ENCODE peak calls at places on chromosomes 1 and 21, in seven cellular contexts. K is keratinocyte; O is thoracic aorta; G is heart right ventricle; T is PC-3; Y is adrenal gland; I is CD8-positive, alpha-beta T cell. H is an unnamed sample.

GRCh38 chr1:165763442-165763841 is 5.2 kb downstream of the TMCO1 start:
- DNase-seq in K (no peak), O (no peak), G (no peak), T (no peak), Y (no peak), I (no peak), H (no peak)

GRCh38 chr1:1085171-1085841 is 11.2 kb upstream of the RNF223 start:
- DNase-seq in K (no peak), O (no peak), G (peak), T (no peak), Y (no peak), I (no peak), H (no peak)

GRCh38 chr1:31757204-31757679 is 6.9 kb downstream of the ADGRB2 start:
- DNase-seq in K (no peak), O (no peak), G (no peak), T (no peak), Y (no peak), I (no peak), H (no peak)

GRCh38 chr1:192260076-192260475 is 56.7 kb upstream of the RGS21 start:
- DNase-seq in K (no peak), O (no peak), G (no peak), T (no peak), Y (no peak), I (no peak), H (no peak)

GRCh38 chr1:223776075-223776814 is 63.9 kb downstream of the CAPN2 start:
- DNase-seq in K (peak), O (no peak), G (no peak), T (peak), Y (no peak), I (peak), H (peak)

GRCh38 chr1:44103270-44104131 is 15.1 kb upstream of the KLF17 start:
- DNase-seq in K (no peak), O (no peak), G (no peak), T (no peak), Y (no peak), I (no peak), H (no peak)

GRCh38 chr1:24749257-24749656 is 4.0 kb downstream of the CLIC4 start:
- DNase-seq in K (no peak), O (no peak), G (no peak), T (no peak), Y (no peak), I (no peak), H (no peak)

GRCh38 chr1:240173836-240174235 is 82.2 kb downstream of the FMN2 start:
- DNase-seq in K (no peak), O (no peak), G (no peak), T (no peak), Y (no peak), I (no peak), H (no peak)

GRCh38 chr1:221711156-221711577 is 30.7 kb downstream of the DUSP10 start:
- DNase-seq in K (no peak), O (no peak), G (no peak), T (no peak), Y (no peak), I (no peak), H (no peak)

GRCh38 chr1:200258447-200259375 is 151.1 kb downstream of the ZNF281 start:
- DNase-seq in K (no peak), O (no peak), G (no peak), T (peak), Y (no peak), I (no peak), H (no peak)

GRCh38 chr1:206698011-206698410 is 13.3 kb downstream of the MAPKAPK2 start:
- DNase-seq in K (no peak), O (no peak), G (no peak), T (no peak), Y (no peak), I (no peak), H (no peak)

GRCh38 chr1:65309317-65310077 is at the start of gene DNAJC6:
- DNase-seq in K (no peak), O (peak), G (peak), T (peak), Y (peak), I (peak), H (peak)

GRCh38 chr1:51570063-51570720 is 46.7 kb upstream of the OSBPL9 start:
- DNase-seq in K (no peak), O (no peak), G (no peak), T (peak), Y (no peak), I (no peak), H (no peak)

GRCh38 chr1:59967141-59967697 is 40.6 kb upstream of the CYP2J2 start:
- DNase-seq in K (no peak), O (no peak), G (no peak), T (peak), Y (no peak), I (no peak), H (no peak)

GRCh38 chr1:30933874-30934252 is 25.3 kb upstream of the SDC3 start:
- DNase-seq in K (no peak), O (no peak), G (no peak), T (peak), Y (no peak), I (no peak), H (no peak)

GRCh38 chr1:52288286-52288685 is 77.7 kb downstream of the CC2D1B start:
- DNase-seq in K (no peak), O (no peak), G (no peak), T (peak), Y (no peak), I (no peak), H (no peak)

GRCh38 chr1:154873321-154873950 is 3.4 kb upstream of the KCNN3 start:
- DNase-seq in K (no peak), O (no peak), G (no peak), T (no peak), Y (no peak), I (no peak), H (no peak)

GRCh38 chr1:150152182-150152536 is 2.4 kb downstream of the PLEKHO1 start:
- DNase-seq in K (no peak), O (no peak), G (no peak), T (no peak), Y (no peak), I (no peak), H (no peak)

GRCh38 chr1:203985044-203985443 is 87.9 kb upstream of the SOX13 start:
- DNase-seq in K (no peak), O (no peak), G (no peak), T (no peak), Y (no peak), I (no peak), H (no peak)

GRCh38 chr1:36084502-36085115 is 715 bp downstream of the TEKT2 start:
- DNase-seq in K (no peak), O (no peak), G (no peak), T (no peak), Y (no peak), I (no peak), H (no peak)

GRCh38 chr1:19083081-19083480 is 126.6 kb upstream of the IFFO2 start:
- DNase-seq in K (no peak), O (no peak), G (no peak), T (no peak), Y (no peak), I (no peak), H (no peak)

GRCh38 chr1:192382758-192383157 is 66.0 kb downstream of the RGS21 start:
- DNase-seq in K (no peak), O (no peak), G (no peak), T (no peak), Y (no peak), I (no peak), H (no peak)

GRCh38 chr1:39153684-39154083 is 50.8 kb upstream of the MACF1 start:
- DNase-seq in K (no peak), O (no peak), G (no peak), T (no peak), Y (no peak), I (no peak), H (no peak)

GRCh38 chr1:211653329-211653728 is 22.1 kb downstream of the NEK2 start:
- DNase-seq in K (no peak), O (no peak), G (no peak), T (no peak), Y (no peak), I (no peak), H (no peak)

GRCh38 chr1:209993061-209993830 is 55.2 kb downstream of the SYT14 start:
- DNase-seq in K (no peak), O (no peak), G (no peak), T (no peak), Y (no peak), I (no peak), H (no peak)

GRCh38 chr1:236489710-236490377 is 33.9 kb upstream of the LGALS8 start:
- DNase-seq in K (no peak), O (no peak), G (peak), T (peak), Y (peak), I (no peak), H (no peak)

GRCh38 chr1:192812420-192813209 is 3.8 kb downstream of the RGS2 start:
- DNase-seq in K (no peak), O (no peak), G (no peak), T (no peak), Y (no peak), I (no peak), H (no peak)

GRCh38 chr1:47940321-47940720 is 56.9 kb downstream of the TRABD2B start:
- DNase-seq in K (no peak), O (no peak), G (no peak), T (no peak), Y (no peak), I (no peak), H (no peak)

GRCh38 chr1:932776-933602 is 9.3 kb downstream of the SAMD11 start:
- DNase-seq in K (no peak), O (no peak), G (no peak), T (peak), Y (no peak), I (no peak), H (no peak)

GRCh38 chr1:34863501-34863900 is 4.0 kb upstream of the SMIM12 start:
- DNase-seq in K (no peak), O (no peak), G (no peak), T (no peak), Y (no peak), I (no peak), H (no peak)

GRCh38 chr1:172670316-172670715 is 11.4 kb downstream of the FASLG start:
- DNase-seq in K (no peak), O (no peak), G (no peak), T (no peak), Y (no peak), I (peak), H (no peak)

GRCh38 chr1:21090460-21090859 is 86.2 kb downstream of the EIF4G3 start:
- DNase-seq in K (no peak), O (no peak), G (no peak), T (no peak), Y (no peak), I (no peak), H (no peak)
- H3K27ac ChIP-seq in K (peak), O (peak), G (no peak), T (peak), Y (peak), I (no peak), H (no peak)

GRCh38 chr1:67126111-67126746 is 8.5 kb downstream of the C1orf141 start:
- DNase-seq in K (no peak), O (no peak), G (no peak), T (peak), Y (no peak), I (no peak), H (no peak)
- TF ChIP-seq CTCF in K (no peak), O (no peak), G (no peak), T (peak), Y (no peak), I (no peak), H (no peak)

GRCh38 chr1:48966583-48966982 is 189.9 kb upstream of the BEND5 start:
- DNase-seq in K (no peak), O (no peak), G (no peak), T (peak), Y (no peak), I (no peak), H (no peak)

GRCh38 chr1:48967318-48967717 is 190.6 kb upstream of the BEND5 start:
- DNase-seq in K (no peak), O (no peak), G (no peak), T (no peak), Y (no peak), I (no peak), H (no peak)
- H3K27ac ChIP-seq in K (no peak), O (no peak), G (no peak), T (no peak), Y (no peak), I (no peak), H (no peak)

DNA sequence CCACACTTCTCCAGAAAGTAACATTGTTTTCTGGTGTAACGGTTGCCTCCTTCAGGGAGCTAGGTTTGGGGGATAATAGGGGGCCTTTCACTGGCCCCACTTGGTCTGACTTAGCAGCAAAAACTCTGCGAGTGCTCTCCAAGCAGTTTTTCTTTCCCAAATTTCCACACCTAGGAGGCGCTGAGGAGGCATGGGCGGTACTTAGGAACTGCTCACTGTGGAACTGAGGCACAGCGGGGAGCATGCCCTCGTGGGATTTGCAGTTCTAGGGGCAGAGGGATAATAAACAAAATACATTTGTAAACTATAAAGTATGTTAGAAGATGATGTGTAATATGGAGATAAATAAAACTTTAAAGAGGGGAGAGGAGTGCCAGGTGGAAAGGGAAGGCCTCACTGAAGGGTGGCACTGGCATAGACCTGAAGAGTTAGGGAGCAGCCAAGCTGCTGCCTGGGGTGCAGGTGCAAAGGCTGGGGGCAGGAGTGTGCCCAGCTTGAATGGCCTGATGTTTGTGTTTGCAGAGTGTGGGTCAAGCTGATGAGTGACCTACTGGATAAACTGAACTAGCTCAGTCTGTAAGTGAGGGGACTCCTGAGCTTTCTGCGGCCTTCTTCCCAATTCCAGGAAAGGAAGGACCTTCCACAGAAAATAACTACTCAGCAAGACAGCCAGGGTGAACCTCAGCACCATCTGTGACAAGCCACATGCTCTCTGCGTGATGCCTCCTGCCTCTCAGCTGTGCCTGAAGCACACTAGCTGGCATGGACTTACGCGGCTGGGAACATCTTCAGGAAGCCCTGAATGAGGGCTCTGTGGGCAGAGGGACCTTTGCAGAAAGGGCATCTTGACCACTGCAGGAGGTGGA is 1.9 kb downstream of the EPHX1 start:
- DNase-seq in K (no peak), O (no peak), G (no peak), T (peak), Y (no peak), I (no peak), H (no peak)
- TF ChIP-seq CTCF in K (peak), O (no peak), G (peak), T (peak), Y (peak), I (no peak), H (no peak)

GRCh38 chr1:231335663-231336602 is 1.7 kb downstream of the EXOC8 start:
- DNase-seq in K (no peak), O (no peak), G (no peak), T (peak), Y (no peak), I (no peak), H (no peak)
- H3K27ac ChIP-seq in K (peak), O (no peak), G (no peak), T (no peak), Y (no peak), I (no peak), H (no peak)

DNA sequence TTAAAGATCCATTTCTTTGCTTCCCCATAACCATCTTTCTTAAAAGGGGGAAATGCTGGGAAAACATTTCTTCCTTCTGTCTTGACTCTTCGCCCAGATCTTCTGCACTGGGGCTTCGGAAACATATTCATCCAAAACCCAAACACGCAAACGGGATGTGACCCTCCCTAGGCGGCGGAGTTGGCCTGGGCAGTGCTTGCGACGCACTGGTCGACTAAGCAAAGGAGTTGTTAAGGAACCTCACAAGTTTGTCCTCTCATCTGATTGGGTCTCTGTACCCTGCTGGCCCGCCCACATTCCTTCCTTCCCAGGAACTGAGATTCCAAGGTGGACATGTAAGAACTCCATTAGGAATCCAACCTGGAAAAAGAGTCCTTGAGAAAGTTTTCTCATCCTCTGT is 2.5 kb downstream of the ADAMTS5 start:
- DNase-seq in K (no peak), O (no peak), G (peak), T (no peak), Y (no peak), I (no peak), H (no peak)
- TF ChIP-seq CTCF in K (no peak), O (no peak), G (no peak), T (no peak), Y (no peak), I (no peak), H (no peak)

DNA sequence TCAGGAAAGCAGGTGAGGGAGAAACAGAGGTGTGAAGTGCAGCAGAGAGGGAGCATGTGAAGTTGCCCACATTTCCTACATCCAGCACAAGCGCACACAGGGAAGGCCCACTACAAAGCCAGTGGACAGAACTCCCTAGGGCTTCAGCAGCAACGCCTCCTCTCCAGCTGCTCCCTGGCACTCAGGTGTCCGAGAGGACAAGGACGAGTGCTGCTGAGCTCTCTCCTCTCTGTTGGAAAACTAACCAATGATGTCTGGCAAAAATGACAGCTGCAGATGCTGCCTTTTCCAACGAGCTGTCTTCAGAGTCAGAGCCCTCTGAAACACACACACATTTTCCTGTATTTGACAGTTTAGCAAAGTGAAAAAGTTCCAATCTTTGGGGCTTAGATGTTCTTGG is 86.8 kb downstream of the HSF2BP start:
- DNase-seq in K (no peak), O (no peak), G (no peak), T (no peak), Y (no peak), I (no peak), H (no peak)
- H3K27ac ChIP-seq in K (no peak), O (no peak), G (no peak), T (no peak), Y (no peak), I (no peak), H (no peak)

GRCh38 chr21:34762761-34763160 is 94.0 kb downstream of the CLIC6 start:
- DNase-seq in K (no peak), O (no peak), G (no peak), T (no peak), Y (no peak), I (no peak), H (no peak)
- TF ChIP-seq CTCF in K (no peak), O (no peak), G (no peak), T (no peak), Y (no peak), I (no peak), H (no peak)

H was measured in CD4-positive, alpha-beta T cell.